ENCODE peak calls at places on chromosomes 5 and 9, in eight cellular contexts. One of them, this sample, is unnamed. For H3K4me1, the result is how much of the 10 kb centered on the place peaks cover.

GRCh38 chr9:74511333-74511732 is 14.2 kb downstream of the RORB start:
- DNase-seq in CD8-positive, alpha-beta memory T cell: no peak
- DNase-seq in neuronal stem cell: no peak
- DNase-seq in Peyer's patch: no peak
- DNase-seq in body of pancreas: no peak
- DNase-seq in lung: no peak
- DNase-seq in colonic mucosa: no peak
- DNase-seq in suprapubic skin: no peak
- DNase-seq in this sample: no peak

GRCh38 chr5:154934881-154935280 is 3.1 kb downstream of the GEMIN5 start:
- DNase-seq in Peyer's patch: no peak
- DNase-seq in colonic mucosa: no peak
- DNase-seq in body of pancreas: no peak
- DNase-seq in neuronal stem cell: no peak
- DNase-seq in suprapubic skin: no peak
- DNase-seq in lung: no peak
- DNase-seq in CD8-positive, alpha-beta memory T cell: no peak
- DNase-seq in this sample: no peak

GRCh38 chr9:88697764-88698436 is 162.9 kb downstream of the NXNL2 start:
- DNase-seq in neuronal stem cell: no peak
- DNase-seq in suprapubic skin: no peak
- DNase-seq in colonic mucosa: no peak
- DNase-seq in lung: no peak
- DNase-seq in Peyer's patch: no peak
- DNase-seq in body of pancreas: no peak
- DNase-seq in CD8-positive, alpha-beta memory T cell: no peak
- DNase-seq in this sample: no peak

GRCh38 chr5:57501414-57502321 is 19.1 kb upstream of the ACTBL2 start:
- DNase-seq in neuronal stem cell: no peak
- DNase-seq in body of pancreas: no peak
- DNase-seq in CD8-positive, alpha-beta memory T cell: no peak
- DNase-seq in lung: no peak
- DNase-seq in Peyer's patch: no peak
- DNase-seq in colonic mucosa: no peak
- DNase-seq in suprapubic skin: no peak
- DNase-seq in this sample: no peak

GRCh38 chr5:142472306-142472951 is 147.6 kb upstream of the SPRY4 start:
- DNase-seq in CD8-positive, alpha-beta memory T cell: no peak
- DNase-seq in colonic mucosa: no peak
- DNase-seq in suprapubic skin: no peak
- DNase-seq in neuronal stem cell: no peak
- DNase-seq in lung: no peak
- DNase-seq in body of pancreas: no peak
- DNase-seq in Peyer's patch: no peak
- DNase-seq in this sample: peak

GRCh38 chr5:978051-978450 is 30.6 kb upstream of the NKD2 start:
- DNase-seq in CD8-positive, alpha-beta memory T cell: no peak
- DNase-seq in body of pancreas: no peak
- DNase-seq in neuronal stem cell: no peak
- DNase-seq in colonic mucosa: no peak
- DNase-seq in lung: no peak
- DNase-seq in Peyer's patch: no peak
- DNase-seq in suprapubic skin: no peak
- DNase-seq in this sample: no peak

GRCh38 chr9:126618200-126618589 is 4.5 kb downstream of the LMX1B start:
- DNase-seq in lung: no peak
- DNase-seq in colonic mucosa: no peak
- DNase-seq in suprapubic skin: no peak
- DNase-seq in CD8-positive, alpha-beta memory T cell: no peak
- DNase-seq in neuronal stem cell: no peak
- DNase-seq in Peyer's patch: peak
- DNase-seq in body of pancreas: no peak
- DNase-seq in this sample: no peak

GRCh38 chr9:73270967-73271722 is 119.5 kb downstream of the ANXA1 start:
- DNase-seq in body of pancreas: no peak
- DNase-seq in suprapubic skin: no peak
- DNase-seq in Peyer's patch: no peak
- DNase-seq in lung: no peak
- DNase-seq in neuronal stem cell: no peak
- DNase-seq in CD8-positive, alpha-beta memory T cell: no peak
- DNase-seq in colonic mucosa: no peak
- DNase-seq in this sample: no peak

GRCh38 chr5:31047007-31047406 is 146.5 kb upstream of the CDH6 start:
- DNase-seq in colonic mucosa: no peak
- DNase-seq in CD8-positive, alpha-beta memory T cell: no peak
- DNase-seq in suprapubic skin: no peak
- DNase-seq in Peyer's patch: no peak
- DNase-seq in body of pancreas: no peak
- DNase-seq in lung: no peak
- DNase-seq in neuronal stem cell: no peak
- DNase-seq in this sample: no peak

GRCh38 chr9:112020680-112021596 is 124.3 kb downstream of the UGCG start:
- DNase-seq in neuronal stem cell: no peak
- DNase-seq in body of pancreas: no peak
- DNase-seq in colonic mucosa: peak
- DNase-seq in Peyer's patch: no peak
- DNase-seq in CD8-positive, alpha-beta memory T cell: no peak
- DNase-seq in suprapubic skin: no peak
- DNase-seq in lung: no peak
- DNase-seq in this sample: no peak

GRCh38 chr5:13831236-13831810 is 113.2 kb downstream of the DNAH5 start:
- DNase-seq in Peyer's patch: no peak
- DNase-seq in colonic mucosa: no peak
- DNase-seq in neuronal stem cell: no peak
- DNase-seq in suprapubic skin: no peak
- DNase-seq in lung: no peak
- DNase-seq in CD8-positive, alpha-beta memory T cell: no peak
- DNase-seq in body of pancreas: no peak
- DNase-seq in this sample: no peak

GRCh38 chr9:134061019-134061687 is 6.7 kb downstream of the BRD3 start:
- DNase-seq in suprapubic skin: no peak
- DNase-seq in CD8-positive, alpha-beta memory T cell: no peak
- DNase-seq in neuronal stem cell: no peak
- DNase-seq in Peyer's patch: peak
- DNase-seq in colonic mucosa: no peak
- DNase-seq in lung: no peak
- DNase-seq in body of pancreas: no peak
- DNase-seq in this sample: no peak

GRCh38 chr9:33165263-33166151 is 1.6 kb downstream of the B4GALT1 start:
- DNase-seq in lung: peak
- DNase-seq in suprapubic skin: no peak
- DNase-seq in body of pancreas: peak
- DNase-seq in Peyer's patch: peak
- DNase-seq in colonic mucosa: peak
- DNase-seq in CD8-positive, alpha-beta memory T cell: no peak
- DNase-seq in neuronal stem cell: no peak
- DNase-seq in this sample: no peak

GRCh38 chr5:78776637-78777036 is 128.1 kb upstream of the LHFPL2 start:
- DNase-seq in colonic mucosa: no peak
- DNase-seq in CD8-positive, alpha-beta memory T cell: no peak
- DNase-seq in suprapubic skin: no peak
- DNase-seq in Peyer's patch: no peak
- DNase-seq in neuronal stem cell: no peak
- DNase-seq in body of pancreas: no peak
- DNase-seq in lung: no peak
- DNase-seq in this sample: no peak

GRCh38 chr9:87596862-87597261 is 99.2 kb downstream of the DAPK1 start:
- DNase-seq in neuronal stem cell: no peak
- DNase-seq in CD8-positive, alpha-beta memory T cell: no peak
- DNase-seq in Peyer's patch: no peak
- DNase-seq in body of pancreas: peak
- DNase-seq in lung: peak
- DNase-seq in colonic mucosa: peak
- DNase-seq in suprapubic skin: no peak
- DNase-seq in this sample: no peak

GRCh38 chr5:652023-652515 is 39.9 kb downstream of the CEP72 start:
- DNase-seq in neuronal stem cell: no peak
- DNase-seq in body of pancreas: no peak
- DNase-seq in Peyer's patch: no peak
- DNase-seq in CD8-positive, alpha-beta memory T cell: no peak
- DNase-seq in lung: no peak
- DNase-seq in colonic mucosa: no peak
- DNase-seq in suprapubic skin: no peak
- DNase-seq in this sample: no peak

GRCh38 chr5:91038180-91038808 is 344.8 kb downstream of the ARRDC3 start:
- DNase-seq in suprapubic skin: no peak
- DNase-seq in CD8-positive, alpha-beta memory T cell: no peak
- DNase-seq in neuronal stem cell: no peak
- DNase-seq in body of pancreas: no peak
- DNase-seq in lung: no peak
- DNase-seq in colonic mucosa: no peak
- DNase-seq in Peyer's patch: no peak
- DNase-seq in this sample: no peak

GRCh38 chr5:30502277-30502676 is 691.2 kb upstream of the CDH6 start:
- DNase-seq in suprapubic skin: no peak
- DNase-seq in body of pancreas: no peak
- DNase-seq in neuronal stem cell: no peak
- DNase-seq in Peyer's patch: no peak
- DNase-seq in lung: no peak
- DNase-seq in colonic mucosa: no peak
- DNase-seq in CD8-positive, alpha-beta memory T cell: no peak
- DNase-seq in this sample: no peak

GRCh38 chr9:12817702-12818101 is 42.9 kb downstream of the LURAP1L start:
- DNase-seq in CD8-positive, alpha-beta memory T cell: no peak
- DNase-seq in neuronal stem cell: no peak
- DNase-seq in lung: peak
- DNase-seq in colonic mucosa: peak
- DNase-seq in Peyer's patch: peak
- DNase-seq in suprapubic skin: no peak
- DNase-seq in body of pancreas: peak
- DNase-seq in this sample: no peak

GRCh38 chr9:75935606-75936005 is 45.1 kb downstream of the PCSK5 start:
- DNase-seq in Peyer's patch: no peak
- DNase-seq in neuronal stem cell: no peak
- DNase-seq in lung: no peak
- DNase-seq in colonic mucosa: no peak
- DNase-seq in suprapubic skin: no peak
- DNase-seq in CD8-positive, alpha-beta memory T cell: no peak
- DNase-seq in body of pancreas: no peak
- DNase-seq in this sample: no peak

GRCh38 chr5:74934949-74935751 is 69.0 kb upstream of the FAM169A start:
- DNase-seq in CD8-positive, alpha-beta memory T cell: no peak
- DNase-seq in colonic mucosa: no peak
- DNase-seq in suprapubic skin: no peak
- DNase-seq in neuronal stem cell: no peak
- DNase-seq in lung: no peak
- DNase-seq in body of pancreas: peak
- DNase-seq in Peyer's patch: no peak
- DNase-seq in this sample: no peak

GRCh38 chr5:469752-470483 is 26.9 kb downstream of the EXOC3 start:
- DNase-seq in body of pancreas: peak
- DNase-seq in colonic mucosa: no peak
- DNase-seq in lung: no peak
- DNase-seq in Peyer's patch: peak
- DNase-seq in suprapubic skin: peak
- DNase-seq in neuronal stem cell: no peak
- DNase-seq in CD8-positive, alpha-beta memory T cell: no peak
- DNase-seq in this sample: no peak

GRCh38 chr9:89756891-89757537 is 152.2 kb downstream of the GADD45G start:
- DNase-seq in neuronal stem cell: no peak
- DNase-seq in CD8-positive, alpha-beta memory T cell: no peak
- DNase-seq in Peyer's patch: no peak
- DNase-seq in suprapubic skin: no peak
- DNase-seq in colonic mucosa: no peak
- DNase-seq in lung: no peak
- DNase-seq in body of pancreas: peak
- DNase-seq in this sample: no peak

GRCh38 chr9:112354081-112354743 is 20.8 kb upstream of the PTBP3 start:
- DNase-seq in neuronal stem cell: no peak
- DNase-seq in body of pancreas: no peak
- DNase-seq in lung: no peak
- DNase-seq in suprapubic skin: no peak
- DNase-seq in colonic mucosa: no peak
- DNase-seq in Peyer's patch: no peak
- DNase-seq in CD8-positive, alpha-beta memory T cell: no peak
- DNase-seq in this sample: no peak

GRCh38 chr5:176986280-176986679 is 20.3 kb downstream of the UIMC1 start:
- DNase-seq in lung: no peak
- DNase-seq in Peyer's patch: no peak
- DNase-seq in suprapubic skin: no peak
- DNase-seq in neuronal stem cell: no peak
- DNase-seq in colonic mucosa: no peak
- DNase-seq in body of pancreas: no peak
- DNase-seq in CD8-positive, alpha-beta memory T cell: no peak
- DNase-seq in this sample: no peak
- H3K4me3 ChIP-seq in lung: no peak
- H3K4me3 ChIP-seq in Peyer's patch: no peak
- H3K4me3 ChIP-seq in suprapubic skin: no peak
- H3K4me3 ChIP-seq in neuronal stem cell: no peak
- H3K4me3 ChIP-seq in colonic mucosa: no peak
- H3K4me3 ChIP-seq in body of pancreas: no peak
- H3K4me3 ChIP-seq in CD8-positive, alpha-beta memory T cell: no peak
- H3K4me3 ChIP-seq in this sample: no peak

DNA sequence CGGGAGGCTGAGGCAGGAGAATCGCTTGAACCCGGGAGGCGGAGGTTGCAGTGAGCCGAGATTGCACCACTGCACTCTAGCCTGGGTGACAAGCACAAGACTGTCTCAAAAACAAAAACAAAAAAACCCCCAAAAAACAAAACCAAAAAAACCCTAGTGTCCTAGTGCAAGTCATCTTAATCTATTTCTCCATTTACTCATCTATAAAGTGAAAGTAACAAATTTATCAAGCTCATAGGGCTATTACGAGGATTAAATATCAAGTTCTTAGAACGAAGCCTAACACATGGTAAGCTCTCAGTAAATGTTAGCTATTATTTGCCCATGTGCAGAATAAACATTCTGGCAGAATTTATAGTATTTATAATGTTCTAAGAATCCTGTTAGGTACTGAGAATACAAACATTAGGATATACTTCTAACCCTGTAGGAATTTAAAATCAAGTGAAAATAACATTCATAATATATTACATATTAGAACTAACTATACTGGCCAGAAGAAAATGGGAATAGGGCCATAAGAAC is 45.0 kb downstream of the GOLPH3 start:
- DNase-seq in neuronal stem cell: no peak
- DNase-seq in body of pancreas: no peak
- DNase-seq in suprapubic skin: no peak
- DNase-seq in colonic mucosa: no peak
- DNase-seq in lung: no peak
- DNase-seq in Peyer's patch: no peak
- DNase-seq in CD8-positive, alpha-beta memory T cell: no peak
- DNase-seq in this sample: no peak
- H3K4me1 ChIP-seq in neuronal stem cell: under half
- H3K4me1 ChIP-seq in body of pancreas: under half
- H3K4me1 ChIP-seq in suprapubic skin: under half
- H3K4me1 ChIP-seq in colonic mucosa: under half
- H3K4me1 ChIP-seq in lung: under half
- H3K4me1 ChIP-seq in Peyer's patch: under half
- H3K4me1 ChIP-seq in CD8-positive, alpha-beta memory T cell: under half
- H3K4me1 ChIP-seq in this sample: under half

GRCh38 chr5:33300209-33300742 is 140.5 kb upstream of the TARS1 start:
- DNase-seq in Peyer's patch: no peak
- DNase-seq in body of pancreas: no peak
- DNase-seq in suprapubic skin: no peak
- DNase-seq in lung: no peak
- DNase-seq in neuronal stem cell: no peak
- DNase-seq in colonic mucosa: no peak
- DNase-seq in CD8-positive, alpha-beta memory T cell: no peak
- DNase-seq in this sample: no peak
- H3K4me3 ChIP-seq in Peyer's patch: no peak
- H3K4me3 ChIP-seq in body of pancreas: no peak
- H3K4me3 ChIP-seq in suprapubic skin: no peak
- H3K4me3 ChIP-seq in lung: no peak
- H3K4me3 ChIP-seq in neuronal stem cell: no peak
- H3K4me3 ChIP-seq in colonic mucosa: no peak
- H3K4me3 ChIP-seq in CD8-positive, alpha-beta memory T cell: no peak
- H3K4me3 ChIP-seq in this sample: no peak

GRCh38 chr5:160467555-160468418 is 46.1 kb downstream of the PTTG1 start:
- DNase-seq in lung: peak
- DNase-seq in colonic mucosa: peak
- DNase-seq in neuronal stem cell: no peak
- DNase-seq in Peyer's patch: peak
- DNase-seq in suprapubic skin: peak
- DNase-seq in body of pancreas: peak
- DNase-seq in CD8-positive, alpha-beta memory T cell: peak
- DNase-seq in this sample: peak
- H3K4me1 ChIP-seq in lung: under half
- H3K4me1 ChIP-seq in colonic mucosa: under half
- H3K4me1 ChIP-seq in neuronal stem cell: under half
- H3K4me1 ChIP-seq in Peyer's patch: under half
- H3K4me1 ChIP-seq in suprapubic skin: under half
- H3K4me1 ChIP-seq in body of pancreas: under half
- H3K4me1 ChIP-seq in CD8-positive, alpha-beta memory T cell: under half
- H3K4me1 ChIP-seq in this sample: under half